ENCODE peak calls at places on chromosomes 4 and X, in ten cellular contexts. Y is non-pigmented ciliary epithelial cell, R is endothelial cell, G is frontal cortex, T is GM04504, D is A172, A is fibroblast of gingiva, F is T-cell, P is astrocyte of the spinal cord, N is GM06990. W is an unnamed sample.

GRCh38 chr4:185573651-185574199 is 38.4 kb upstream of the PDLIM3 start:
- DNase-seq in P (peak), Y (peak), R (peak), G (no peak), F (no peak), N (no peak), T (peak), A (peak), D (peak), W (peak)

GRCh38 chr4:87375719-87376291 is 15.2 kb downstream of the HSD17B11 start:
- DNase-seq in D (peak), F (no peak), R (no peak), A (peak), G (peak), P (peak), T (peak), Y (peak), N (no peak), W (no peak)

GRCh38 chr4:92175250-92175649 is 128.5 kb upstream of the GRID2 start:
- DNase-seq in R (no peak), Y (no peak), P (no peak), F (no peak), T (no peak), D (no peak), G (no peak), A (no peak), N (no peak), W (no peak)

GRCh38 chrX:39174761-39175417 is 373.6 kb downstream of the MID1IP1 start:
- DNase-seq in N (no peak), T (no peak), Y (no peak), D (no peak), P (no peak), R (no peak), F (peak), G (no peak), A (no peak), W (no peak)

GRCh38 chrX:116031331-116031730 is 139.2 kb upstream of the AGTR2 start:
- DNase-seq in A (no peak), R (no peak), T (no peak), Y (no peak), F (no peak), G (no peak), D (no peak), P (no peak), N (no peak), W (no peak)

GRCh38 chr4:181619651-181620050 is 623.6 kb upstream of the TENM3 start:
- DNase-seq in N (no peak), P (no peak), A (no peak), Y (no peak), R (no peak), T (no peak), D (no peak), F (no peak), G (no peak), W (no peak)

GRCh38 chr4:17985832-17986231 is 35.7 kb downstream of the LCORL start:
- DNase-seq in F (no peak), Y (no peak), D (no peak), N (no peak), R (no peak), T (no peak), G (no peak), A (no peak), P (no peak), W (no peak)

GRCh38 chr4:39706829-39707511 is 9.0 kb downstream of the UBE2K start:
- DNase-seq in R (no peak), P (no peak), A (peak), N (no peak), T (no peak), G (no peak), F (no peak), D (peak), Y (no peak), W (no peak)

GRCh38 chrX:16433021-16433420 is 216.9 kb upstream of the S100G start:
- DNase-seq in P (no peak), A (no peak), R (no peak), G (no peak), Y (no peak), D (no peak), N (no peak), T (no peak), F (peak), W (no peak)

GRCh38 chr4:113303315-113303714 is 253.9 kb downstream of the ANK2 start:
- DNase-seq in A (no peak), R (no peak), T (no peak), G (no peak), N (no peak), F (no peak), D (no peak), Y (no peak), P (no peak), W (no peak)

GRCh38 chr4:122827258-122827887 is 742 bp downstream of the FGF2 start:
- DNase-seq in N (peak), P (peak), D (no peak), R (peak), G (peak), F (no peak), T (no peak), Y (no peak), A (peak), W (peak)

GRCh38 chr4:133839326-133839725 is 362.3 kb downstream of the PABPC4L start:
- DNase-seq in T (no peak), P (peak), G (no peak), A (no peak), N (no peak), F (no peak), R (no peak), Y (no peak), D (no peak), W (no peak)

GRCh38 chrX:3501833-3502535 is 155.5 kb upstream of the MXRA5 start:
- DNase-seq in N (no peak), F (no peak), Y (peak), G (no peak), T (no peak), A (no peak), D (peak), R (no peak), P (peak), W (no peak)

GRCh38 chr4:143282170-143282760 is 54.4 kb upstream of the GAB1 start:
- DNase-seq in P (no peak), Y (no peak), F (no peak), D (no peak), A (peak), R (no peak), G (no peak), T (no peak), N (no peak), W (no peak)

GRCh38 chr4:185778307-185778706 is 33.7 kb downstream of the SORBS2 start:
- DNase-seq in P (no peak), T (no peak), F (no peak), A (no peak), N (no peak), G (no peak), R (no peak), D (no peak), Y (no peak), W (no peak)

GRCh38 chr4:152072001-152072485 is 311.2 kb upstream of the GATB start:
- DNase-seq in Y (no peak), F (no peak), N (no peak), R (no peak), P (peak), G (no peak), A (no peak), D (no peak), T (no peak), W (no peak)

GRCh38 chr4:74768857-74769525 is 25.3 kb downstream of the BTC start:
- DNase-seq in G (no peak), T (peak), N (no peak), Y (no peak), P (peak), F (no peak), D (peak), A (peak), R (no peak), W (no peak)

GRCh38 chr4:109040441-109040840 is 262.0 kb downstream of the COL25A1 start:
- DNase-seq in P (no peak), N (no peak), G (no peak), T (no peak), R (no peak), Y (no peak), D (peak), A (peak), F (no peak), W (no peak)

GRCh38 chrX:12871181-12871580 is 4.3 kb downstream of the TLR7 start:
- DNase-seq in T (no peak), G (no peak), R (no peak), Y (no peak), A (peak), N (no peak), D (no peak), F (no peak), P (no peak), W (no peak)

GRCh38 chrX:52424658-52425057 is 55.8 kb downstream of the XAGE2 start:
- DNase-seq in D (peak), N (no peak), A (peak), P (peak), G (no peak), R (no peak), Y (no peak), F (no peak), T (no peak), W (no peak)

GRCh38 chrX:109886122-109886761 is 116.7 kb upstream of the TMEM164 start:
- DNase-seq in F (peak), D (peak), N (no peak), P (peak), A (peak), T (no peak), G (peak), Y (no peak), R (peak), W (peak)

GRCh38 chrX:82676386-82676785 is 831.7 kb upstream of the POU3F4 start:
- DNase-seq in T (no peak), R (no peak), A (no peak), Y (no peak), F (no peak), P (no peak), G (no peak), N (no peak), D (no peak), W (no peak)

GRCh38 chr4:76420311-76420710 is 630 bp downstream of the CCDC158 start:
- DNase-seq in G (no peak), Y (no peak), N (no peak), R (no peak), F (no peak), P (no peak), A (no peak), T (no peak), D (no peak), W (no peak)

GRCh38 chr4:25021206-25021605 is 9.5 kb downstream of the LGI2 start:
- DNase-seq in N (no peak), T (no peak), F (no peak), A (peak), D (no peak), G (no peak), P (no peak), Y (no peak), R (no peak), W (no peak)

GRCh38 chr4:189202869-189203271 is 737.8 kb upstream of the FRG1 start:
- DNase-seq in Y (peak), N (no peak), D (peak), A (no peak), T (no peak), G (no peak), F (no peak), P (peak), R (no peak), W (no peak)

GRCh38 chrX:72041166-72041565 is 90.5 kb downstream of the RTL5 start:
- DNase-seq in Y (no peak), F (no peak), N (no peak), D (no peak), T (no peak), R (no peak), P (no peak), A (no peak), G (no peak), W (peak)

GRCh38 chr4:142913034-142913433 is 66.9 kb upstream of the INPP4B start:
- DNase-seq in R (no peak), A (no peak), G (no peak), T (no peak), Y (no peak), P (no peak), N (no peak), F (no peak), D (no peak), W (no peak)

GRCh38 chr4:650951-651883 is 22.9 kb downstream of the ATP5ME start:
- DNase-seq in G (peak), Y (no peak), N (no peak), P (no peak), T (no peak), R (no peak), A (no peak), F (no peak), D (no peak), W (peak)